ENCODE peak calls at places on chromosomes 6 and 20, in six cellular contexts. C is sigmoid colon, I is cardiac fibroblast, P is fibroblast of mammary gland, Y is RWPE1, S is glutamatergic neuron. R is an unnamed sample.
A peak's percentile ranks its signal among the peaks of the same experiment; 100 is the strongest.

GRCh38 chr6:158609455-158610155 is 34.9 kb downstream of the DYNLT1 start:
- DNase-seq in C (no peak), I (no peak), P (no peak), Y (no peak), S (no peak), R (no peak)

GRCh38 chr6:168873266-168873665 is 380.4 kb downstream of the THBS2 start:
- DNase-seq in C (no peak), I (no peak), P (no peak), Y (no peak), S (no peak), R (no peak)

GRCh38 chr6:33029297-33030184 is 20.1 kb upstream of the HLA-DOA start:
- DNase-seq in C (no peak), I (no peak), P (peak; percentile 1), Y (no peak), S (no peak), R (no peak)

GRCh38 chr20:47204746-47205122 is 151.8 kb downstream of the ZMYND8 start:
- DNase-seq in C (no peak), I (no peak), P (no peak), Y (no peak), S (no peak), R (no peak)

GRCh38 chr6:66663127-66663526 is 956.1 kb upstream of the EYS start:
- DNase-seq in C (no peak), I (no peak), P (no peak), Y (no peak), S (no peak), R (no peak)

GRCh38 chr6:132369526-132369925 is 31.7 kb downstream of the MOXD1 start:
- DNase-seq in C (no peak), I (peak; percentile 92), P (peak; percentile 76), Y (no peak), S (no peak), R (no peak)

GRCh38 chr20:60035-60918 is 27.2 kb upstream of the DEFB125 start:
- DNase-seq in C (no peak), I (peak; percentile 7), P (no peak), Y (no peak), S (no peak), R (no peak)

GRCh38 chr20:43787937-43788336 is 61.1 kb upstream of the GTSF1L start:
- DNase-seq in C (no peak), I (no peak), P (no peak), Y (no peak), S (no peak), R (no peak)

GRCh38 chr20:15702161-15702560 is 871.1 kb downstream of the KIF16B start:
- DNase-seq in C (no peak), I (peak; percentile 67), P (peak; percentile 50), Y (no peak), S (no peak), R (no peak)

GRCh38 chr6:147643341-147644200 is 135.1 kb downstream of the SAMD5 start:
- DNase-seq in C (no peak), I (no peak), P (no peak), Y (no peak), S (no peak), R (no peak)

GRCh38 chr6:11977193-11977592 is 34.9 kb upstream of the HIVEP1 start:
- DNase-seq in C (no peak), I (no peak), P (no peak), Y (no peak), S (no peak), R (no peak)

GRCh38 chr6:46528956-46529750 is 37.9 kb upstream of the RCAN2 start:
- DNase-seq in C (no peak), I (no peak), P (no peak), Y (no peak), S (no peak), R (no peak)

GRCh38 chr6:166905505-166906134 is 50.7 kb downstream of the RNASET2 start:
- DNase-seq in C (no peak), I (no peak), P (no peak), Y (no peak), S (no peak), R (no peak)

GRCh38 chr6:107564223-107564855 is 74.4 kb downstream of the SOBP start:
- DNase-seq in C (no peak), I (no peak), P (no peak), Y (no peak), S (no peak), R (no peak)

GRCh38 chr6:112296122-112296521 is 41.8 kb upstream of the LAMA4 start:
- DNase-seq in C (no peak), I (peak; percentile 77), P (peak; percentile 76), Y (peak; percentile 11), S (no peak), R (no peak)
- TF ChIP-seq CTCF in C (no peak), I (peak; percentile 77), P (peak; percentile 74), Y (no peak), S (no peak), R (peak; percentile 78)

GRCh38 chr6:37623666-37624065 is 74.0 kb downstream of the MDGA1 start:
- DNase-seq in C (peak; percentile 36), I (no peak), P (no peak), Y (peak; percentile 38), S (no peak), R (no peak)

GRCh38 chr6:37622639-37623038 is 75.0 kb downstream of the MDGA1 start:
- DNase-seq in C (peak; percentile 17), I (no peak), P (no peak), Y (no peak), S (no peak), R (no peak)

GRCh38 chr6:37618916-37619605 is 78.6 kb downstream of the MDGA1 start:
- DNase-seq in C (peak; percentile 48), I (no peak), P (no peak), Y (no peak), S (no peak), R (no peak)

GRCh38 chr6:37617073-37617472 is 80.6 kb downstream of the MDGA1 start:
- DNase-seq in C (peak; percentile 51), I (no peak), P (no peak), Y (no peak), S (no peak), R (no peak)

GRCh38 chr6:37620519-37620918 is 77.2 kb downstream of the MDGA1 start:
- DNase-seq in C (peak; percentile 14), I (no peak), P (no peak), Y (no peak), S (no peak), R (no peak)
- TF ChIP-seq CTCF in C (no peak), I (no peak), P (no peak), Y (no peak), S (no peak), R (no peak)

DNA sequence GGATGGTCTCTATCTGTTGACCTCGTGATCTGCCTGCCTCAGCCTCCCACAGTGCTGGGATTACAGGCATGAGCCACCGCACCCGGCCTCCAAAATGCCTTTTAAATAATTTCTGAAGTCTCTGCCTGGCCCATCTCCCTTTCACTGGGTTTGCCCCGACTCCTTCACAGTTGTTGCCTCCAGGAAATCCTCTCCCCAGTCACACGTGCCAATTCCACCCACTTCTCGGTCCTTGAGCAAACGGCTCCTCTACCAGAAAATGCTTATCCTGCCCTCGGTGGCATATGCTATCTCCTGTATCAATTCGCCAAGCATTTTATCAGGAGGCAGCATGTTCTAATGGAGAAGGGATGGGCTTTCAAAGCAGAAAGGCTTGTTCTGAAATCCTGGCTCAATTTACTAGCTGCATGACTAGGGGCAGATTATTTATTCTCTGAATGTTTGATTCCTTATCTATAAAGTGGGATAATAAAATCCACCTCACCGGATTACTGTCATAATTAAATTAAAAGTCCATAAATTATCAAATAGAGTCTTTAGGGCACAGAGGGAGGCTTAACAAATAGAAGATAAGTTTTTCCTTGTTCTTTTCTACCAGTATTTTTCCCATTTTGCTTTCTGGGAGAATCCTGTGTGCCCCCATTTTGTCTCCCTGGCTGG is 66.3 kb downstream of the PPP1R3G start:
- DNase-seq in C (no peak), I (no peak), P (peak; percentile 18), Y (no peak), S (no peak), R (no peak)
- TF ChIP-seq CTCF in C (no peak), I (no peak), P (no peak), Y (no peak), S (no peak), R (no peak)

GRCh38 chr20:24612799-24613775 is 143.7 kb downstream of the SYNDIG1 start:
- DNase-seq in C (peak; percentile 34), I (no peak), P (no peak), Y (no peak), S (no peak), R (no peak)

GRCh38 chr20:24615353-24615752 is 145.9 kb downstream of the SYNDIG1 start:
- DNase-seq in C (no peak), I (no peak), P (no peak), Y (no peak), S (no peak), R (no peak)

GRCh38 chr20:24617080-24617432 is 147.6 kb downstream of the SYNDIG1 start:
- DNase-seq in C (no peak), I (no peak), P (no peak), Y (no peak), S (no peak), R (no peak)

GRCh38 chr20:24616258-24617079 is 147.0 kb downstream of the SYNDIG1 start:
- DNase-seq in C (no peak), I (no peak), P (no peak), Y (no peak), S (no peak), R (no peak)

GRCh38 chr20:24614341-24614740 is 144.9 kb downstream of the SYNDIG1 start:
- DNase-seq in C (no peak), I (no peak), P (no peak), Y (no peak), S (no peak), R (no peak)
- TF ChIP-seq CTCF in C (no peak), I (no peak), P (no peak), Y (no peak), S (no peak), R (no peak)

DNA sequence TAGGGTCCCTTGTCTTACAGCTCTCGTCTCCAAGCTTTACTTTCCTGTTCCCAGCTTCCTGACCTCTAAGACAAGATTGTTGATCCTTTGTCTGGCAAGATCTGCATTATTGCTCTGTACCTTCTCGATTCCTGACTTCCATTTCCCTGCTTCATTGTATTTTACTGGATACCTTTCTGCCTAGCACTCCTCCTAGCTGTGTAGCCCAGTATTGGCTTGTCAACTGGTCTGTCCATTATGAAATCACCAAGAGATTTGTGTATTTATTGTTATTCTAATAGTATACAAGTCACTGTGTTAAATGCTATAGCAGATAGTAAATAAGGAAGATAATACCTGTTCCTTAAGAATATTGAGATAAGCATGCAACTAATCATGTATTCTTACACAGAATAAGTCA is 305.4 kb downstream of the CDKAL1 start:
- DNase-seq in C (no peak), I (no peak), P (no peak), Y (no peak), S (no peak), R (no peak)
- TF ChIP-seq CTCF in C (no peak), I (peak; percentile 8), P (peak; percentile 12), Y (no peak), S (no peak), R (no peak)

GRCh38 chr20:63980806-63981728 is at the start of gene PRPF6:
- DNase-seq in C (peak; percentile 97), I (peak; percentile 96), P (peak; percentile 93), Y (peak; percentile 98), S (peak; percentile 97), R (peak; percentile 97)
- TF ChIP-seq CTCF in C (peak; percentile 79), I (peak; percentile 92), P (peak; percentile 74), Y (peak; percentile 99), S (peak; percentile 80), R (peak; percentile 97)

DNA sequence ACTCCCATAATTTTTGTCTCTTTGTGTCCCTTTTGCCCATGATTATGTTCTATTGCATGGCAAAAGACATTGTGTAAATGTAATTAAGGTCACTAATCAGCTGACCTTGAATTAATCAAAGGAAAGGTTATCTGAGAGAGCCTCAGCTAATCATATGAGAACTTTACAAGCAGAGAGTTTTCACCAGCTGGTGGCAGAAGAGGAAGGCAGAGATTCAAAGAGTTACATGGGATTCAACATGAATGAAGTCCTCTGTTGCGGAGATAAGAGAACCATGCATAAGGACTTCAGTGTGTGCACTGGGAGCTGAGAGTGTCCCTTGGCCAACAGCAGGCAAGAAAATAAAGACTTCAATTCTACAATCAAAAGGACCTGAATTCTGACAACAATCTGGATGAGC is 494.1 kb upstream of the ARID1B start:
- DNase-seq in C (no peak), I (no peak), P (no peak), Y (no peak), S (no peak), R (no peak)
- TF ChIP-seq CTCF in C (no peak), I (no peak), P (no peak), Y (no peak), S (no peak), R (peak; percentile 49)

R was measured in chondrocyte.